ENCODE peak calls at places on chromosomes 5 and 9, in nine cellular contexts. E, Z, K, R, Q, C, Y, U and I are unnamed samples. For H3K27me3, the result is how much of the 10 kb centered on the place peaks cover.

GRCh38 chr9:4987996-4988421 is 2.9 kb downstream of the JAK2 start:
- DNase-seq in E (no peak), Z (peak), K (no peak), R (peak), Q (peak), C (no peak), Y (no peak), U (no peak), I (no peak)

GRCh38 chr5:67089200-67089725 is 107.3 kb downstream of the CD180 start:
- DNase-seq in E (no peak), Z (no peak), K (peak), R (peak), Q (peak), C (no peak), Y (no peak), U (no peak), I (peak)

GRCh38 chr9:69785757-69786156 is 25.9 kb upstream of the PTAR1 start:
- DNase-seq in E (no peak), Z (no peak), K (no peak), R (peak), Q (peak), C (no peak), Y (no peak), U (no peak), I (no peak)

GRCh38 chr5:60453186-60453976 is 246.6 kb downstream of the DEPDC1B start:
- DNase-seq in E (no peak), Z (no peak), K (no peak), R (no peak), Q (no peak), C (no peak), Y (no peak), U (no peak), I (no peak)

GRCh38 chr9:118529210-118529609 is 825.0 kb downstream of the TLR4 start:
- DNase-seq in E (no peak), Z (no peak), K (no peak), R (no peak), Q (no peak), C (no peak), Y (no peak), U (no peak), I (no peak)

GRCh38 chr5:172284275-172284971 is 859 bp upstream of the UBTD2 start:
- DNase-seq in E (peak), Z (no peak), K (peak), R (peak), Q (no peak), C (no peak), Y (no peak), U (peak), I (no peak)

GRCh38 chr5:145449794-145450193 is 385.3 kb downstream of the PRELID2 start:
- DNase-seq in E (no peak), Z (no peak), K (no peak), R (no peak), Q (no peak), C (no peak), Y (no peak), U (no peak), I (no peak)

GRCh38 chr5:59598547-59598874 is 295.0 kb downstream of the PDE4D start:
- DNase-seq in E (no peak), Z (no peak), K (no peak), R (no peak), Q (no peak), C (no peak), Y (no peak), U (no peak), I (no peak)

GRCh38 chr5:158484968-158485367 is 614.7 kb downstream of the EBF1 start:
- DNase-seq in E (no peak), Z (no peak), K (no peak), R (no peak), Q (no peak), C (no peak), Y (peak), U (no peak), I (no peak)

GRCh38 chr9:78821126-78821822 is 524.3 kb downstream of the PSAT1 start:
- DNase-seq in E (no peak), Z (no peak), K (no peak), R (peak), Q (peak), C (peak), Y (no peak), U (no peak), I (no peak)

GRCh38 chr9:130368631-130369103 is 76.1 kb upstream of the ASS1 start:
- DNase-seq in E (no peak), Z (no peak), K (no peak), R (no peak), Q (no peak), C (no peak), Y (no peak), U (no peak), I (no peak)

GRCh38 chr9:22244141-22245011 is 202.2 kb upstream of the DMRTA1 start:
- DNase-seq in E (no peak), Z (peak), K (no peak), R (peak), Q (peak), C (no peak), Y (no peak), U (no peak), I (no peak)

GRCh38 chr9:78565481-78565880 is 268.6 kb downstream of the PSAT1 start:
- DNase-seq in E (peak), Z (no peak), K (no peak), R (no peak), Q (no peak), C (no peak), Y (no peak), U (no peak), I (no peak)

GRCh38 chr9:95592931-95593330 is 76.2 kb upstream of the PTCH1 start:
- DNase-seq in E (no peak), Z (no peak), K (no peak), R (no peak), Q (no peak), C (no peak), Y (no peak), U (no peak), I (no peak)

GRCh38 chr5:126919566-126919965 is 110.8 kb downstream of the MARCHF3 start:
- DNase-seq in E (no peak), Z (no peak), K (no peak), R (no peak), Q (no peak), C (no peak), Y (no peak), U (no peak), I (no peak)

GRCh38 chr5:74949976-74950375 is 83.8 kb upstream of the FAM169A start:
- DNase-seq in E (no peak), Z (no peak), K (no peak), R (no peak), Q (no peak), C (no peak), Y (no peak), U (no peak), I (no peak)

GRCh38 chr9:105447386-105447813 is 434 bp upstream of the FSD1L start:
- DNase-seq in E (no peak), Z (no peak), K (no peak), R (no peak), Q (no peak), C (no peak), Y (no peak), U (no peak), I (no peak)

GRCh38 chr9:99947395-99947794 is 40.9 kb downstream of the STX17 start:
- DNase-seq in E (no peak), Z (no peak), K (no peak), R (no peak), Q (no peak), C (no peak), Y (no peak), U (no peak), I (no peak)

GRCh38 chr9:103625161-103625804 is 468.8 kb upstream of the SMC2 start:
- DNase-seq in E (no peak), Z (no peak), K (no peak), R (no peak), Q (no peak), C (no peak), Y (no peak), U (no peak), I (no peak)

GRCh38 chr9:130451509-130452388 is 7.0 kb downstream of the ASS1 start:
- DNase-seq in E (no peak), Z (peak), K (peak), R (peak), Q (peak), C (peak), Y (peak), U (peak), I (peak)

GRCh38 chr5:131417240-131417869 is 153.5 kb downstream of the CDC42SE2 start:
- DNase-seq in E (no peak), Z (peak), K (peak), R (peak), Q (peak), C (peak), Y (peak), U (peak), I (peak)

GRCh38 chr5:175709276-175709781 is 51.5 kb downstream of the HRH2 start:
- DNase-seq in E (no peak), Z (no peak), K (no peak), R (no peak), Q (no peak), C (no peak), Y (no peak), U (no peak), I (no peak)

GRCh38 chr9:96293481-96293880 is 8.5 kb downstream of the HSD17B3 start:
- DNase-seq in E (no peak), Z (no peak), K (no peak), R (peak), Q (peak), C (no peak), Y (no peak), U (no peak), I (no peak)

GRCh38 chr9:806285-807156 is 35.0 kb upstream of the DMRT1 start:
- DNase-seq in E (no peak), Z (no peak), K (no peak), R (peak), Q (peak), C (no peak), Y (no peak), U (no peak), I (no peak)

GRCh38 chr9:135199489-135199888 is 112.0 kb downstream of the OLFM1 start:
- DNase-seq in E (no peak), Z (no peak), K (no peak), R (no peak), Q (no peak), C (no peak), Y (no peak), U (no peak), I (no peak)
- H3K27me3 ChIP-seq in E (under half), Z (under half), K (under half), R (under half), Q (under half), C (under half), Y (half or more), U (under half), I (under half)

GRCh38 chr5:144187699-144188294 is 17.1 kb downstream of the KCTD16 start:
- DNase-seq in E (no peak), Z (no peak), K (peak), R (peak), Q (peak), C (no peak), Y (no peak), U (peak), I (peak)
- H3K27ac ChIP-seq in E (no peak), Z (no peak), K (no peak), R (no peak), Q (peak), C (no peak), Y (no peak), U (peak), I (peak)

GRCh38 chr5:151345187-151345807 is 2.1 kb downstream of the SLC36A2 start:
- DNase-seq in E (no peak), Z (no peak), K (peak), R (no peak), Q (no peak), C (no peak), Y (no peak), U (no peak), I (no peak)
- H3K27me3 ChIP-seq in E (under half), Z (under half), K (under half), R (under half), Q (under half), C (under half), Y (under half), U (under half), I (under half)

DNA sequence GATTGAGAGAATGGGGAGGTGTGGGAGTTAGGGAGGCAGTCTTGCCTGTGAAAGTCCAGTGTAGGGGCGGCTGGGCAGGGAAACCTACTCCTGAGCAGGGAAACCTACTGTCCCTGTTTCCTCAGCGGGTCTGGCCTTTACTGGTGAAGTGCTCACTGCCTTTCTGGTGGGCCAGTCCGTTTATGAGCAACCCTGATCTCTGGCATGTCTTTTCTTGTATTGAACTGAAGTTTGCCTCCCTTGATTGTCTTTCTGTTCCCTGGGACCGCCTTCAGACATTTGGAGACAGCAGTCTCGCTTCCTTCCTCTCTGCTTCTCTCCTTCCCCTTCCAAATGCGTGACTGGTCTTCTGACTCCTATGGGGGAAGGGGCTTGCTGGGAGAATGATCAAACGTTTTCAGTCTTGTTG is 2.9 kb downstream of the SNX18 start:
- DNase-seq in E (no peak), Z (no peak), K (no peak), R (peak), Q (peak), C (no peak), Y (no peak), U (no peak), I (no peak)
- H3K27ac ChIP-seq in E (peak), Z (no peak), K (peak), R (no peak), Q (peak), C (peak), Y (peak), U (peak), I (peak)

DNA sequence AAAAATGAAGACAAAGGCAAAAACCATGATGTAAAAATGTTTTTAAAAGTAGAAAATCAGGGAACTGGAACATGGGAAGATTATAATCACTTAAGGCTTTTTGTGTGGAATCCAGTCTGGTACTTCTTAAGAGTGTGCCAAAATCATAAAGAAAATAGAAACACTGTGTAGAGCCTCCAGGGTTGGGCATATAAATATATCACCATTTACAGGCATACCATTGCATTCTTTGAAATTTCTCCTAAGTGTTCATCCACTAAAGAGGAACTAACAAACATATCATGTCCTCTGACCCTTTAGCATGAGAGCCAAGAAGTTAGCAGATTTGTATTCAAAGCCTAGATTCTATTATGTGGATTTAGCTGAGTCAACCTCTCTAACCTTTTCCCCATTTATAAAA is 93.3 kb downstream of the SLF1 start:
- DNase-seq in E (no peak), Z (no peak), K (no peak), R (no peak), Q (no peak), C (no peak), Y (no peak), U (no peak), I (no peak)
- H3K27me3 ChIP-seq in E (under half), Z (under half), K (under half), R (under half), Q (under half), C (under half), Y (under half), U (under half), I (under half)

GRCh38 chr9:89351584-89351983 is 33.3 kb downstream of the SECISBP2 start:
- DNase-seq in E (peak), Z (no peak), K (peak), R (no peak), Q (no peak), C (no peak), Y (no peak), U (no peak), I (no peak)
- H3K27ac ChIP-seq in E (no peak), Z (no peak), K (peak), R (no peak), Q (no peak), C (no peak), Y (peak), U (no peak), I (no peak)

DNA sequence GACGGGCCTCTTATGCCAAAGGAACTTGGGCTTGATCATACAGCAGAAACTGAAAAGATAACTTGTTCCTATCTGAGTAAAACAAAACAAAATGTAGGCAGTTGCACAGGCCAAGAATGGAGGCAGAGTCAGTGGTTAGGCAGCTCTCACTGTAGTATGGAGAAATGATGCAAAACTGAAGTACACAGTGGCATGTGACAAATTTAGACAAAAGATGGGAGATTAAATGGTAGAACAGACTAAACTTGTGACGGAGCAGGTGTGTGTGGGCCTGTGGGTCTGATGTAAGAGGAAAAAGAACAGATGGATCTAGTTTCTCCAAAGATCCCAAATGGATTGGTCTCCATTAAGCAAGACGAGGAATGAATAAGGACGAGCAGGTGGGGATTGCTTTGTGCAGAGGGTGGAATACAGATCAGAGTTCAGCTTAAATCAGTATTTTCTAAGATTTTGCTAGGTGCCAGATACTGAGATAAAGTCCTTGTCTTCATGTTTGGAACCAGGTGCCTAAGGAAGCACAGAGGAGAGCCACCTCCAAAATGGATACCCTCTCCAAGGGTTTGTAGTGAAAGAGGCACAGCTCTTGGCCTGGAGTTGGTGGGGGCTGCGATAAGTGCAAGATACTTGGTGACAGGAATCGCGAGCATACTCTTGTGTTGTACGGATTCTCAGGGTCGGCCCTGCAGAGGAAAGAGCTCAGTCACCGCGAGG is 722 bp upstream of the DCP2 start:
- DNase-seq in E (no peak), Z (no peak), K (no peak), R (no peak), Q (no peak), C (no peak), Y (no peak), U (no peak), I (no peak)
- H3K27me3 ChIP-seq in E (under half), Z (under half), K (under half), R (under half), Q (under half), C (under half), Y (under half), U (under half), I (under half)

GRCh38 chr5:93585054-93585751 is 2.2 kb downstream of the NR2F1 start:
- DNase-seq in E (no peak), Z (peak), K (no peak), R (peak), Q (no peak), C (no peak), Y (no peak), U (no peak), I (no peak)
- H3K27ac ChIP-seq in E (peak), Z (no peak), K (peak), R (peak), Q (peak), C (no peak), Y (no peak), U (peak), I (peak)